ENCODE peak calls at places on chromosome 20, in four cellular contexts. One of them, this sample, is unnamed.

GRCh38 chr20:10719740-10720380 is 46.1 kb upstream of the JAG1 start:
- DNase-seq in BE2C: no peak
- DNase-seq in CD8-positive, alpha-beta T cell: no peak
- DNase-seq in Calu3: no peak
- DNase-seq in this sample: no peak

GRCh38 chr20:462199-462991 is at the start of gene TBC1D20:
- DNase-seq in BE2C: peak
- DNase-seq in CD8-positive, alpha-beta T cell: peak
- DNase-seq in Calu3: peak
- DNase-seq in this sample: peak

GRCh38 chr20:30168025-30168799 is 1089.3 kb upstream of the DEFB115 start:
- DNase-seq in BE2C: peak
- DNase-seq in Calu3: no peak
- DNase-seq in CD8-positive, alpha-beta T cell: peak
- DNase-seq in this sample: no peak

GRCh38 chr20:59647271-59647670 is 42.9 kb downstream of the PHACTR3 start:
- DNase-seq in BE2C: no peak
- DNase-seq in Calu3: no peak
- DNase-seq in CD8-positive, alpha-beta T cell: no peak
- DNase-seq in this sample: no peak

GRCh38 chr20:2101057-2101934 is at the start of gene STK35:
- DNase-seq in CD8-positive, alpha-beta T cell: no peak
- DNase-seq in Calu3: peak
- DNase-seq in BE2C: no peak
- DNase-seq in this sample: no peak

GRCh38 chr20:44544178-44544719 is 22.4 kb upstream of the SERINC3 start:
- DNase-seq in Calu3: no peak
- DNase-seq in CD8-positive, alpha-beta T cell: no peak
- DNase-seq in BE2C: no peak
- DNase-seq in this sample: no peak

GRCh38 chr20:17901971-17902370 is 66.6 kb downstream of the SNX5 start:
- DNase-seq in Calu3: no peak
- DNase-seq in CD8-positive, alpha-beta T cell: no peak
- DNase-seq in BE2C: no peak
- DNase-seq in this sample: no peak

GRCh38 chr20:10447028-10447427 is 11.9 kb downstream of the SLX4IP start:
- DNase-seq in BE2C: peak
- DNase-seq in CD8-positive, alpha-beta T cell: peak
- DNase-seq in Calu3: peak
- DNase-seq in this sample: no peak

GRCh38 chr20:4697189-4697873 is 24.4 kb upstream of the PRND start:
- DNase-seq in CD8-positive, alpha-beta T cell: no peak
- DNase-seq in Calu3: no peak
- DNase-seq in BE2C: no peak
- DNase-seq in this sample: no peak

GRCh38 chr20:4661191-4661590 is 60.5 kb upstream of the PRND start:
- DNase-seq in BE2C: no peak
- DNase-seq in Calu3: no peak
- DNase-seq in CD8-positive, alpha-beta T cell: no peak
- DNase-seq in this sample: no peak

GRCh38 chr20:10728873-10729670 is 55.3 kb upstream of the JAG1 start:
- DNase-seq in CD8-positive, alpha-beta T cell: no peak
- DNase-seq in BE2C: no peak
- DNase-seq in Calu3: no peak
- DNase-seq in this sample: no peak

GRCh38 chr20:58026361-58026760 is 202.1 kb downstream of the ANKRD60 start:
- DNase-seq in CD8-positive, alpha-beta T cell: no peak
- DNase-seq in Calu3: no peak
- DNase-seq in BE2C: no peak
- DNase-seq in this sample: no peak

GRCh38 chr20:45406260-45407066 is 1.6 kb upstream of the DBNDD2 start:
- DNase-seq in BE2C: peak
- DNase-seq in Calu3: peak
- DNase-seq in CD8-positive, alpha-beta T cell: peak
- DNase-seq in this sample: peak

GRCh38 chr20:23419657-23419994 is 1.7 kb downstream of the NAPB start:
- DNase-seq in CD8-positive, alpha-beta T cell: no peak
- DNase-seq in BE2C: no peak
- DNase-seq in Calu3: no peak
- DNase-seq in this sample: no peak

GRCh38 chr20:23425129-23425528 is 3.8 kb upstream of the NAPB start:
- DNase-seq in BE2C: no peak
- DNase-seq in Calu3: no peak
- DNase-seq in CD8-positive, alpha-beta T cell: no peak
- DNase-seq in this sample: no peak

GRCh38 chr20:23419995-23420901 is 1.0 kb downstream of the NAPB start:
- DNase-seq in BE2C: peak
- DNase-seq in CD8-positive, alpha-beta T cell: peak
- DNase-seq in Calu3: peak
- DNase-seq in this sample: peak

GRCh38 chr20:23417861-23418260 is 3.4 kb downstream of the NAPB start:
- DNase-seq in CD8-positive, alpha-beta T cell: no peak
- DNase-seq in Calu3: no peak
- DNase-seq in BE2C: no peak
- DNase-seq in this sample: no peak

GRCh38 chr20:23420943-23421925 is at the start of gene NAPB:
- DNase-seq in BE2C: peak
- DNase-seq in CD8-positive, alpha-beta T cell: peak
- DNase-seq in Calu3: peak
- DNase-seq in this sample: peak
- TF ChIP-seq CTCF in BE2C: peak
- TF ChIP-seq CTCF in CD8-positive, alpha-beta T cell: peak
- TF ChIP-seq CTCF in Calu3: no peak
- TF ChIP-seq CTCF in this sample: peak

DNA sequence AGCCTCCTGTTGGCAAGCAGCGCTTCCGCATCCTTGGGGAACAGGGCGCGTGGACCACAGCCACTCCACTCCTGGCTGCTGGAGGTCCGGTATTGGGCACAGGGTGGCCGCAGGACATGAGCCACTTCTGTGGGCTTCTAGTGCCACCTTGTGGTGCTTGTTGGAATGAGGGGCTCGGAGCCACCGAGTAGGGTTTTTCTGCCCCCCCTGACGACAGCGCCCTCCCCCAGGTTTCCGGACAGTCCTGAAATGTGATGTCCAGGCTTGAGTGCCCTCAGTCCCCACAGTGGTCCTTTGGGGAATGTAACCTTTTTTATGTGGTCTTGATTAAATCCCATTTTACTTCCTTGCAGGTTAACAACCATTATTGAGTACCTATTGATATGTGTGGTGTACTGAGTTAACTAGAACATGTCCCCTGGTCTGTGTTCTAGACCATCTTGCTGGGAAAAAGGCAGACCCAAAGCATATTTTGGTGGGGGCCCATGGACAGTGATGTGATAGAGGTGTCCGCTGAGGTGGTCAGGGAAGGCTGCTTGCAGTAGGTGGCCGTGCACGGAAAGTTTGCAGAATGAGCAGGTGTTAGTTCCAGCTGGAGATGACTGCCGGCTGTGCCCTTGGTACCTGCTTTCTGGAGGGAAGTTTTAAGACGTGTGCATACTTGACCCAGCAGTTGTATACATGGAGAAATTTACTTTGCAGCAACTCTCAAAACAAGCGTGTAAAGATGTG is 70.0 kb downstream of the PTPN1 start:
- DNase-seq in BE2C: peak
- DNase-seq in Calu3: peak
- DNase-seq in CD8-positive, alpha-beta T cell: peak
- DNase-seq in this sample: peak
- TF ChIP-seq CTCF in BE2C: peak
- TF ChIP-seq CTCF in Calu3: peak
- TF ChIP-seq CTCF in CD8-positive, alpha-beta T cell: peak
- TF ChIP-seq CTCF in this sample: peak

GRCh38 chr20:48906221-48906877 is 15.2 kb upstream of the ARFGEF2 start:
- DNase-seq in CD8-positive, alpha-beta T cell: no peak
- DNase-seq in Calu3: no peak
- DNase-seq in BE2C: no peak
- DNase-seq in this sample: no peak
- TF ChIP-seq CTCF in CD8-positive, alpha-beta T cell: no peak
- TF ChIP-seq CTCF in Calu3: no peak
- TF ChIP-seq CTCF in BE2C: no peak
- TF ChIP-seq CTCF in this sample: no peak

GRCh38 chr20:46583411-46584214 is 33.2 kb upstream of the OCSTAMP start:
- DNase-seq in CD8-positive, alpha-beta T cell: no peak
- DNase-seq in Calu3: no peak
- DNase-seq in BE2C: no peak
- DNase-seq in this sample: no peak

GRCh38 chr20:46580613-46581012 is 30.2 kb upstream of the OCSTAMP start:
- DNase-seq in Calu3: no peak
- DNase-seq in BE2C: no peak
- DNase-seq in CD8-positive, alpha-beta T cell: no peak
- DNase-seq in this sample: no peak

GRCh38 chr20:46584508-46584907 is 34.1 kb upstream of the OCSTAMP start:
- DNase-seq in CD8-positive, alpha-beta T cell: no peak
- DNase-seq in BE2C: no peak
- DNase-seq in Calu3: no peak
- DNase-seq in this sample: no peak

GRCh38 chr20:46581386-46581785 is 30.9 kb upstream of the OCSTAMP start:
- DNase-seq in BE2C: no peak
- DNase-seq in CD8-positive, alpha-beta T cell: no peak
- DNase-seq in Calu3: no peak
- DNase-seq in this sample: no peak

DNA sequence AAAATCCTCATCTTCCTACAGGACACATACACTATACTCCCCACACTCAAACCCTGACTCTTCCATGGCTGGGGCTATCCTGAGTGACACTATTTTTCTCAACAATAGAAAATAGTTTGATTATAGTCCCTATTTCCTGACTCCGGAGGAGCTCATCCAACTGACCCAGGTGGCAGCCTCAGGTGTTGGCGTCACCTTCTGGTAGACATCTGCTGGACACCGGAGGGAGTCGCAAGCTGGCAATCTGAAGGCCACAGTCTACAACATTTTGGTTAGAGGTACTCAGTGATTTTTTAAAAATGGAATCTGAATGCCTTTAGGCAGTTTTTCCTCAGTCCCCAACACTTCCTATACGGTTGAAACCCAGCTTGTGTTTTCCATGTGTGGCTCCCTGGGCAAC is 32.2 kb upstream of the OCSTAMP start:
- DNase-seq in BE2C: no peak
- DNase-seq in Calu3: no peak
- DNase-seq in CD8-positive, alpha-beta T cell: no peak
- DNase-seq in this sample: no peak
- TF ChIP-seq CTCF in BE2C: no peak
- TF ChIP-seq CTCF in Calu3: no peak
- TF ChIP-seq CTCF in CD8-positive, alpha-beta T cell: no peak
- TF ChIP-seq CTCF in this sample: no peak

GRCh38 chr20:61162506-61162905 is 89.6 kb upstream of the CDH4 start:
- DNase-seq in Calu3: no peak
- DNase-seq in BE2C: no peak
- DNase-seq in CD8-positive, alpha-beta T cell: no peak
- DNase-seq in this sample: no peak

GRCh38 chr20:61159940-61160688 is 91.9 kb upstream of the CDH4 start:
- DNase-seq in Calu3: no peak
- DNase-seq in CD8-positive, alpha-beta T cell: no peak
- DNase-seq in BE2C: no peak
- DNase-seq in this sample: no peak

GRCh38 chr20:61163027-61163426 is 89.0 kb upstream of the CDH4 start:
- DNase-seq in CD8-positive, alpha-beta T cell: no peak
- DNase-seq in Calu3: no peak
- DNase-seq in BE2C: no peak
- DNase-seq in this sample: no peak

GRCh38 chr20:61157301-61157700 is 94.8 kb upstream of the CDH4 start:
- DNase-seq in Calu3: no peak
- DNase-seq in CD8-positive, alpha-beta T cell: no peak
- DNase-seq in BE2C: no peak
- DNase-seq in this sample: no peak

DNA sequence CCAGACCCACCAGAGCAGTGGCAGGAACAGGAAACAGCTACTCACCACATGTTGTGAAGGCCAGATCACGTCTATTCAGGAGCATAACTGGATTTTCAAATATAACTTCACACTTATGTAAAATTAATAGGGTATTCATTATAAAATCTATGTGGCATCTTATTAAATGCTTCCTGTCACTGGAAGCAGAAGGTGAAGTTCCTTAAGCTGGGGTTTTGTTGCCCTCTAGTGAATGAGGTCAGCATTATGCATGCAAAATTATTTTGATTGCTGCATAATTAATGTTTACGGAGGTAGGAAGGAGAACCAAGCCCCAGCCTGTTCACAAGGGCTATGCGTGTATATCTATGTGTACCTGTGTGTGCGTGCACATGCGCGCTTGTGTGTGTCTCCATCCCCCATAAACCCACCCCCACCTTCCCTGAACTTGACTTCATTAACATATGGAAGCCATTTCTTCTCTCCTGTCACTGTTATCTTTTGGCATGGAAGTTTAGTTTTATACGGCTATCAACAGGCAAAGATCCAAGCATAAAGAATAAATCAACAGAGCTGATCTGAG is 90.3 kb upstream of the CDH4 start:
- DNase-seq in Calu3: no peak
- DNase-seq in BE2C: no peak
- DNase-seq in CD8-positive, alpha-beta T cell: no peak
- DNase-seq in this sample: no peak
- TF ChIP-seq CTCF in Calu3: no peak
- TF ChIP-seq CTCF in BE2C: no peak
- TF ChIP-seq CTCF in CD8-positive, alpha-beta T cell: no peak
- TF ChIP-seq CTCF in this sample: no peak

GRCh38 chr20:63858393-63859165 is 2.7 kb upstream of the ABHD16B start:
- DNase-seq in BE2C: peak
- DNase-seq in Calu3: no peak
- DNase-seq in CD8-positive, alpha-beta T cell: no peak
- DNase-seq in this sample: no peak
- TF ChIP-seq CTCF in BE2C: peak
- TF ChIP-seq CTCF in Calu3: no peak
- TF ChIP-seq CTCF in CD8-positive, alpha-beta T cell: no peak
- TF ChIP-seq CTCF in this sample: peak